ENCODE peak calls at places on chromosomes 1 and 21, in ten cellular contexts. F is C1 segment of cervical spinal cord; G is WTC11; T is AG08395; H is NCI-H446; Q is HFF-Myc; E is neuronal stem cell; M is SJSA1; U is GM18507; R is stimulated activated CD4-positive, alpha-beta T cell treated with anti-CD3 and anti-CD28 coated beads, Interleukin-1b, Interleukin-23, amount 100 ng/mL, for 24 hours. A is an unnamed sample.

GRCh38 chr1:147618077-147618569 is 52.2 kb downstream of the ACP6 start:
- DNase-seq in T (no peak), R (peak), F (no peak), E (no peak), U (no peak), H (no peak), Q (no peak), G (no peak), M (no peak), A (no peak)

GRCh38 chr1:234773936-234774677 is 164.1 kb upstream of the IRF2BP2 start:
- DNase-seq in E (no peak), F (no peak), G (no peak), T (no peak), M (peak), R (no peak), U (no peak), Q (no peak), H (no peak), A (no peak)

GRCh38 chr1:93143136-93143535 is 37.1 kb downstream of the TMED5 start:
- DNase-seq in U (no peak), R (no peak), H (no peak), F (no peak), G (no peak), M (no peak), T (no peak), Q (no peak), E (no peak), A (no peak)

GRCh38 chr21:38869946-38870345 is 64.2 kb downstream of the ETS2 start:
- DNase-seq in Q (no peak), G (no peak), E (no peak), M (no peak), T (no peak), H (no peak), U (no peak), R (no peak), F (no peak), A (no peak)

GRCh38 chr1:236141447-236142357 is 637 bp upstream of the GPR137B start:
- DNase-seq in R (no peak), Q (no peak), U (no peak), H (no peak), M (no peak), F (peak), G (peak), T (peak), E (peak), A (peak)

GRCh38 chr1:196002906-196003305 is 605.3 kb downstream of the KCNT2 start:
- DNase-seq in U (no peak), Q (no peak), F (no peak), M (no peak), E (no peak), H (no peak), R (no peak), T (no peak), G (no peak), A (no peak)

GRCh38 chr1:246681822-246682221 is 42.4 kb upstream of the SCCPDH start:
- DNase-seq in M (no peak), T (no peak), F (no peak), G (no peak), H (peak), U (no peak), Q (no peak), E (no peak), R (no peak), A (no peak)

GRCh38 chr1:21641967-21642366 is 27.2 kb downstream of the RAP1GAP start:
- DNase-seq in Q (no peak), G (no peak), T (no peak), H (no peak), M (no peak), R (no peak), U (no peak), E (no peak), F (no peak), A (no peak)